ENCODE peak calls at places on chromosomes 7 and 10, in five cellular contexts. W is IMR-90, S is GM23248, U is HCT116, X is astrocyte. H is an unnamed sample.

GRCh38 chr10:86950349-86950748 is 7.1 kb downstream of the MMRN2 start:
- DNase-seq in W (no peak), S (no peak), U (no peak), X (no peak), H (peak)

GRCh38 chr10:113385021-113385975 is 167.6 kb upstream of the HABP2 start:
- DNase-seq in W (peak), S (peak), U (peak), X (peak), H (peak)

GRCh38 chr7:151143261-151144015 is 24.1 kb downstream of the GBX1 start:
- DNase-seq in W (no peak), S (no peak), U (no peak), X (no peak), H (no peak)

GRCh38 chr7:24981544-24981951 is 1.6 kb upstream of the OSBPL3 start:
- DNase-seq in W (peak), S (peak), U (no peak), X (peak), H (peak)

GRCh38 chr10:117457932-117458331 is 82.7 kb upstream of the PDZD8 start:
- DNase-seq in W (no peak), S (peak), U (no peak), X (no peak), H (no peak)

GRCh38 chr10:62264702-62265436 is 3.8 kb downstream of the RTKN2 start:
- DNase-seq in W (peak), S (peak), U (peak), X (peak), H (peak)

GRCh38 chr7:21338728-21339164 is 89.1 kb upstream of the SP4 start:
- DNase-seq in W (no peak), S (no peak), U (no peak), X (no peak), H (no peak)

GRCh38 chr10:36802523-36803153 is 322.8 kb upstream of the ANKRD30A start:
- DNase-seq in W (peak), S (peak), U (no peak), X (no peak), H (no peak)

GRCh38 chr10:50275650-50276235 is 24.4 kb upstream of the ASAH2 start:
- DNase-seq in W (peak), S (peak), U (no peak), X (no peak), H (no peak)

GRCh38 chr10:76034236-76035009 is 603.0 kb downstream of the LRMDA start:
- DNase-seq in W (no peak), S (peak), U (no peak), X (no peak), H (no peak)

GRCh38 chr10:133021963-133022783 is 65.6 kb upstream of the ADGRA1 start:
- DNase-seq in W (no peak), S (no peak), U (no peak), X (no peak), H (no peak)

GRCh38 chr10:132311338-132311939 is 3.7 kb upstream of the STK32C start:
- DNase-seq in W (no peak), S (no peak), U (peak), X (no peak), H (no peak)

GRCh38 chr7:45695249-45695995 is 121.3 kb downstream of the ADCY1 start:
- DNase-seq in W (no peak), S (no peak), U (no peak), X (no peak), H (no peak)

GRCh38 chr7:132614428-132615076 is 38.3 kb upstream of the PLXNA4 start:
- DNase-seq in W (no peak), S (peak), U (no peak), X (no peak), H (no peak)

GRCh38 chr10:75187961-75188426 is 22.6 kb upstream of the VDAC2 start:
- DNase-seq in W (peak), S (peak), U (peak), X (peak), H (peak)

GRCh38 chr7:135713836-135714470 is 14.0 kb downstream of the SLC13A4 start:
- DNase-seq in W (no peak), S (peak), U (no peak), X (no peak), H (no peak)

GRCh38 chr10:60803433-60803832 is 25.2 kb downstream of the CDK1 start:
- DNase-seq in W (no peak), S (no peak), U (no peak), X (no peak), H (no peak)

GRCh38 chr10:116669832-116670644 is 49.3 kb downstream of the PNLIPRP2 start:
- DNase-seq in W (no peak), S (peak), U (no peak), X (no peak), H (no peak)

GRCh38 chr10:129951841-129952240 is 12.2 kb downstream of the EBF3 start:
- DNase-seq in W (no peak), S (no peak), U (no peak), X (no peak), H (no peak)

GRCh38 chr10:11098628-11099027 is 81.0 kb downstream of the CELF2 start:
- DNase-seq in W (no peak), S (no peak), U (no peak), X (no peak), H (no peak)

GRCh38 chr10:35870665-35871310 is 228.7 kb upstream of the FZD8 start:
- DNase-seq in W (no peak), S (no peak), U (no peak), X (no peak), H (no peak)

GRCh38 chr7:54541941-54542618 is at the start of gene VSTM2A:
- DNase-seq in W (no peak), S (peak), U (no peak), X (no peak), H (peak)

GRCh38 chr10:124105594-124105993 is 12.2 kb upstream of the CHST15 start:
- DNase-seq in W (no peak), S (no peak), U (no peak), X (no peak), H (peak)

GRCh38 chr10:129161184-129161583 is 305.9 kb upstream of the MGMT start:
- DNase-seq in W (peak), S (peak), U (no peak), X (no peak), H (no peak)

GRCh38 chr7:155267436-155267835 is 30.2 kb upstream of the INSIG1 start:
- DNase-seq in W (no peak), S (no peak), U (no peak), X (no peak), H (no peak)

GRCh38 chr10:1047937-1048336 is 982 bp downstream of the IDI1 start:
- DNase-seq in W (no peak), S (peak), U (no peak), X (no peak), H (no peak)

GRCh38 chr10:29377333-29377961 is 88.6 kb downstream of the LYZL1 start:
- DNase-seq in W (peak), S (peak), U (peak), X (no peak), H (no peak)

GRCh38 chr10:15140640-15141039 is 27.9 kb downstream of the NMT2 start:
- DNase-seq in W (no peak), S (no peak), U (no peak), X (no peak), H (no peak)

GRCh38 chr7:33334349-33334748 is 205.0 kb downstream of the BBS9 start:
- DNase-seq in W (peak), S (peak), U (peak), X (peak), H (no peak)

DNA sequence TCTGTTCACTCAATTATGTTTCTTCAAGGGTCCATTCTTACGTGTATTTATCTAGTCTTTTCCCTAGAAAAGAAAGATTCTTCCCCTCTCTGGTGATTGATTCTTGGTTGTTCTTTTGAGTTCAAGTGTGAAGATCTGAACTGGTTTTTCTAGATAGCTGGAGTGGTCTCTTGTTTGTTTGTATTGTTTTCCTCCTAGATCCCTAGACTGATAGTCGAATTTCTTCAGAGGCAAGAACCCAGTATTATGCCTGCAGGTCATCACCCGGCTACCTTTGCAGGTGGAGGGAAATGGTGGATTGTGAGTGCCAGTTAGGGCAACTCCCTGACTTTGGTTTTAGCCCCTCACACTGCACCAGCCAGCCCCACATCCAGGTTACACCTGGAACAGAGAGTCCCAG is 2.2 kb upstream of the RSU1 start:
- DNase-seq in W (no peak), S (no peak), U (no peak), X (no peak), H (no peak)
- H3K27ac ChIP-seq in W (no peak), S (no peak), U (no peak), X (no peak), H (no peak)

DNA sequence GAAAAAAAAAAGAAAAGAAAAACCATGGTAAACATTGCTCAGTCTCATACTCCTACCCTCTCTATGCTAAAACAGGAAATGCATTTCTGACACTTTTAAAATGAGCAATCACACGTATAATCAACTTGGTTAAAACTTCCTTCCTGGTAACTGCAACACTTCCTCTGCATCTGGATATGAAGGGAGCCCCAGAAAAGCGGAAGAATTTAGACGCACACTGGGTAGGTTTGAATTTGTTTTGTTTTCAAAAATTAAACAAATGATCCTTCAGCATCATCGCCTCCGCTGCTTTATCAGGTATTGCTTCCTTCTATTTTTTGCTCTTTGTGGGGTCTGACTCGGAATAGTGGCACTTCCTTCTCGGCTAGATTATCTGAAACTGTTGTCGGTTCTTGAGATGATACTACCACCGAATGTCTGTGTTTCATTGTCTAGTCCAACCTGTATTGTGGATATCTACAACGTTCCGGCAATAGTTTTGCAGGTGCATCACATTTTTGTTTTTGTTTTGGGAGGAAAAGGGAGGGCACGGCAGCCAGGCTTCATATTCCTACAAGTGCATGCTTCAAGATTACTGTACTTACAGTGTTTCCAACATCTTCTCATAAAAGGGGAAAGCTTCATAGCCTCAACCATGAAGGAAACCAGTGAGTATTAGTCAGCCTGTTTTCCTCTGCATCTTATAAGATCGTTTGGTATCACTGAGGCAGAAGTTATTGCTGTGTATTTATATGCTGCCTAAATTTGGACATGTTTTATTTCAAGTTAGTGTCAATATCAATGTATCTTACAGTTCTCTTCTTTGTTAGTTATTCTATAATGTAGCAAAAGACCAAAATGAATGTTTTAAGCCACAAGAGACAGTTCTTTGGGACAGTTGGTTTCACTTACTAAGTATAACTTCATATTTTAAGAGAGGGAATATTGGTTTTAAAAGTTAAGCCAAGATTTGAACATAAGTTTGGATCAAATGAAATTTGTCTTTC is at the start of gene PIK3CG:
- DNase-seq in W (no peak), S (no peak), U (no peak), X (no peak), H (no peak)
- H2AFZ ChIP-seq in W (peak), S (peak), U (no peak), X (peak), H (no peak)

DNA sequence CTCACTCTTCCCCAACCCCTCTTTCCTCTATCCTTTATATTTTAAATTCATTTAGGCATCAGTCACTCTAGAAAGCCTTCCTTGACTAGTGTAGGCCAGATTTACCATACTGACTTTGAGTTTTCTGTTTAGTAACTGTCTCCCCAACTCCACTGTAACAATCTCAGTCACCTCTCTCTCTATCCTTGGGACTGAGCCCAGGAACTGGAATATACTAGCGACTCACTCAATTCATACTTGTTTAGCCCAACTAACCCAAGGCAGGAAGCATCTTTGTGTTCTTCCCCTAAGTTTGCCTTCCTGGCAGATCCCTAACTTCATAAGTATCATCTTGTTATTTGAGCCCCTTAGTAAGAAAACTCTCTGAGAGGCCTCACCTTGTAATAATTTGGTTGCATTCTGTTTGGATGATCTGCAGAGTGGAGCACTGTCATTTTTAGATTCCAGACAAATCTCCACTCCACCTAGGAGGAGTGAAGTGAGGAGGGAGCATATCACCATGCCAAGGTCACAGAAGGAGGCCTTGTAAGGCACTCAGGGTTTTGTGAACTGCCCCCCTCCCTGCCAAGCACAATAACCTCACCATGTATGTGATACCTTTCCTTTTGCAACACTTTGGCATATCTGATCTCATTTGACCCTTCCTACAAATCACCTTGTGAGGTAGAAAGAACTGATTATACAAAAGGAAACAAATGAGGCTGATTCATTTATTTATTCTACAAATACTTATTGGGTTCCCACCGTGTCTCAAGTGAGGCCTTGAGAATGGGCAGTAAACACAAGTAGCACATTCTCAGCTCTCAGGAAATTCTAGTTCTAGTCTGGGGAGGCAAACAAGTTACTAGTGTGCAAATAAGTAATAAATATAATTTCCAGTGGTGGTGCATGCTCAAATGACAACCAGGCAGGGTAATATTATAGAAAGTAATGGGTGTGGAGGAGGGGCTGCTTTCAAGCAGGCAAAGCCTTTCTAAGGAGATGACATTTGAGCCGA is 19.4 kb downstream of the PLCE1 start:
- DNase-seq in W (peak), S (peak), U (no peak), X (no peak), H (no peak)
- H3K4me2 ChIP-seq in W (no peak), S (no peak), U (no peak), X (no peak), H (no peak)

GRCh38 chr7:139681812-139682135 is 96.0 kb downstream of the HIPK2 start:
- DNase-seq in W (no peak), S (no peak), U (no peak), X (no peak), H (peak)
- H3K27ac ChIP-seq in W (peak), S (peak), U (peak), X (peak), H (peak)

DNA sequence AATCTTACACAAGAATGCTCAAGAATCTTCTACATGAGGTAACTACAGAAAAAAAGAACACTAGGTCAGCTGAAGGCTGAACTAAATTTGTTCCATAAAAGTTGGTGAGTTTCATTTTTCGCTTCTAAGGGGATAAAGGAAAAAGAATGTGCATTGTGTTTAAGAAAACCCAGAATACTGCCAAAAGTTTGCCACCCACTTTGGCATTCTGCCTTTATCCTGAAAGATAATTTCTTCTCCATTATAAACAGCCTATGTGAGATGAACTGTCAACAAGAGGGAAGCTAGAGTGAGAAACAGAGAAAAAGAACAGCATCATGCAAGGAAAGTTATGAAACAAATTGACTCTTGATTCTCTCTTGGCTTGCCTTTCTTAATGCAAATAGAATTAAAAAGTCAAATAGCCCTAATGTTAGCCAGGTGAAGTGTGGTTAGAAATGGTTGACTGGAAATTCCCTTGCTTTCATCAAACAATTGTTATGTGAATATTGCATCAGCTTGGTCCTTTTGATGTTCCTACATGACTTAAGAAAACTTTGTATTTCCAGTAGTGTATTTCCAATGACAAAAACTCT is 25.8 kb downstream of the STEAP1 start:
- DNase-seq in W (peak), S (peak), U (peak), X (peak), H (peak)
- H2AFZ ChIP-seq in W (no peak), S (peak), U (peak), X (no peak), H (peak)

GRCh38 chr7:72039460-72039859 is 372.7 kb downstream of the CALN1 start:
- DNase-seq in W (no peak), S (no peak), U (no peak), X (no peak), H (no peak)

GRCh38 chr7:72037494-72037893 is 374.6 kb downstream of the CALN1 start:
- DNase-seq in W (no peak), S (no peak), U (no peak), X (no peak), H (no peak)

GRCh38 chr7:72038022-72038732 is 374.0 kb downstream of the CALN1 start:
- DNase-seq in W (no peak), S (no peak), U (no peak), X (no peak), H (no peak)

GRCh38 chr7:72040641-72041040 is 371.5 kb downstream of the CALN1 start:
- DNase-seq in W (no peak), S (no peak), U (no peak), X (no peak), H (no peak)

DNA sequence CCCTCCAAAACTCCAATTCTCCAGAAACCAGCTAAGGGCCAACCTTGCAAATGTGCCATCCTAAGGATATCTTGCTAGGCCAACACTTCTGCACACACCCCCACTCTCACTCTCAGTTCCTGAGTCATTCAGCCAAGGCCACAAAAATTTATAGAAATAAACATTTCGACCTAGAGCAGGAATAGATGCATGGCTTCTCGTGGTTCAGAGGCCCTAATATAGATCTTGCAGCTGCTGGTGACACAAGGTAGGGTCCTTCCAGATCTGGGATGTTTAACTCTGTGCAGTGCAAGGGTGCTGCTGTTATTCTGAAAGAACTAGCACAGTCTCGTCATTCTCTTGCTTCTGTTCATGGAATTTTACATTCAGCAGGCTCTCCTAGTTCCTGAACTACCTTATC is 369.3 kb downstream of the CALN1 start:
- DNase-seq in W (no peak), S (no peak), U (no peak), X (no peak), H (no peak)
- H3K4me2 ChIP-seq in W (no peak), S (no peak), U (no peak), X (no peak), H (no peak)

GRCh38 chr7:116445447-116445846 is 54.1 kb upstream of the CAV2 start:
- DNase-seq in W (no peak), S (no peak), U (no peak), X (no peak), H (no peak)
- H3K27ac ChIP-seq in W (no peak), S (no peak), U (peak), X (no peak), H (no peak)

GRCh38 chr7:141074997-141075396 is 1.1 kb downstream of the TMEM178B start:
- DNase-seq in W (no peak), S (no peak), U (no peak), X (no peak), H (peak)
- H2AFZ ChIP-seq in W (no peak), S (no peak), U (no peak), X (no peak), H (no peak)

DNA sequence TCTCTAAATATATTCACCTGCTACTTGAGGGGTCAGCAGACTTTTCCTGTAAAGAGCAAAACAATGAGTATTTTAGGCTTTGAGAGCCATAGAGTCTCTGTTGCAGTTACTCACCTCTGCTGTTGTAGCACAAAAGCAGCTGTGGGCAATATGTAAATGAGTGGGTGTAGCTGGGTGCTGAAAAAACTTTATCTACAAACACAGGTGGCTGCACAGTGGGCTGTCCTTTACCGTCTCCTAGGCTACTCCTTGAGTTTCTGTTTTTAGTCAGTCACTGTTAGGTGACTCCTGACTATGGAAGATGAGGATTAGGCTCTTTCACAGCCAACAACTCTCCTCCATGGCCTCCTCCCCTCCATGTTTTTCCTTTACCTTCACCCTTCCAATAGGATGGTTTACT is 286.1 kb upstream of the C7orf33 start:
- DNase-seq in W (no peak), S (no peak), U (no peak), X (no peak), H (no peak)
- H3K4me2 ChIP-seq in W (no peak), S (no peak), U (no peak), X (no peak), H (no peak)

GRCh38 chr7:13880789-13881188 is 108.7 kb downstream of the ETV1 start:
- DNase-seq in W (peak), S (peak), U (peak), X (peak), H (no peak)
- H3K27ac ChIP-seq in W (no peak), S (peak), U (peak), X (peak), H (peak)